ENCODE peak calls at places on chromosome 9, in five cellular contexts. One of them, this sample, is unnamed. For H3K9me3, the result is how much of the 10 kb centered on the place peaks cover.

GRCh38 chr9:7656648-7657047 is 142.9 kb downstream of the DMAC1 start:
- DNase-seq in MM.1S: no peak
- DNase-seq in hepatocyte: no peak
- DNase-seq in K562: no peak
- DNase-seq in fibroblast of lung: no peak
- DNase-seq in this sample: no peak

GRCh38 chr9:105187781-105188180 is 56.7 kb upstream of the SLC44A1 start:
- DNase-seq in hepatocyte: no peak
- DNase-seq in MM.1S: no peak
- DNase-seq in K562: no peak
- DNase-seq in fibroblast of lung: peak
- DNase-seq in this sample: no peak

GRCh38 chr9:2018764-2019548 is 3.8 kb downstream of the SMARCA2 start:
- DNase-seq in fibroblast of lung: no peak
- DNase-seq in MM.1S: no peak
- DNase-seq in K562: peak
- DNase-seq in hepatocyte: no peak
- DNase-seq in this sample: peak

GRCh38 chr9:365451-365850 is 150.8 kb downstream of the DOCK8 start:
- DNase-seq in fibroblast of lung: no peak
- DNase-seq in K562: no peak
- DNase-seq in MM.1S: no peak
- DNase-seq in hepatocyte: no peak
- DNase-seq in this sample: no peak

GRCh38 chr9:30673132-30673531 is 1711.3 kb upstream of the ACO1 start:
- DNase-seq in fibroblast of lung: peak
- DNase-seq in K562: no peak
- DNase-seq in hepatocyte: no peak
- DNase-seq in MM.1S: peak
- DNase-seq in this sample: no peak

GRCh38 chr9:126295082-126295477 is 31.5 kb upstream of the MVB12B start:
- DNase-seq in K562: no peak
- DNase-seq in hepatocyte: no peak
- DNase-seq in fibroblast of lung: no peak
- DNase-seq in MM.1S: no peak
- DNase-seq in this sample: no peak

GRCh38 chr9:94971378-94972131 is 245.1 kb downstream of the AOPEP start:
- DNase-seq in fibroblast of lung: no peak
- DNase-seq in hepatocyte: no peak
- DNase-seq in K562: no peak
- DNase-seq in MM.1S: no peak
- DNase-seq in this sample: no peak

GRCh38 chr9:135670721-135671590 is 7.8 kb downstream of the LCN9 start:
- DNase-seq in K562: no peak
- DNase-seq in MM.1S: no peak
- DNase-seq in fibroblast of lung: no peak
- DNase-seq in hepatocyte: no peak
- DNase-seq in this sample: no peak

GRCh38 chr9:33867747-33868429 is 50.9 kb downstream of the UBE2R2 start:
- DNase-seq in hepatocyte: no peak
- DNase-seq in fibroblast of lung: no peak
- DNase-seq in K562: no peak
- DNase-seq in MM.1S: no peak
- DNase-seq in this sample: no peak

GRCh38 chr9:106745457-106745856 is 117.5 kb upstream of the ZNF462 start:
- DNase-seq in fibroblast of lung: peak
- DNase-seq in MM.1S: no peak
- DNase-seq in hepatocyte: no peak
- DNase-seq in K562: no peak
- DNase-seq in this sample: no peak

GRCh38 chr9:124255222-124255621 is 2.5 kb upstream of the NEK6 start:
- DNase-seq in fibroblast of lung: no peak
- DNase-seq in K562: no peak
- DNase-seq in hepatocyte: no peak
- DNase-seq in MM.1S: no peak
- DNase-seq in this sample: no peak

GRCh38 chr9:20664501-20664900 is 19.6 kb upstream of the FOCAD start:
- DNase-seq in hepatocyte: no peak
- DNase-seq in MM.1S: no peak
- DNase-seq in K562: no peak
- DNase-seq in fibroblast of lung: no peak
- DNase-seq in this sample: no peak

GRCh38 chr9:77981332-77981731 is 50.3 kb downstream of the GNAQ start:
- DNase-seq in hepatocyte: peak
- DNase-seq in K562: peak
- DNase-seq in MM.1S: peak
- DNase-seq in fibroblast of lung: peak
- DNase-seq in this sample: no peak

DNA sequence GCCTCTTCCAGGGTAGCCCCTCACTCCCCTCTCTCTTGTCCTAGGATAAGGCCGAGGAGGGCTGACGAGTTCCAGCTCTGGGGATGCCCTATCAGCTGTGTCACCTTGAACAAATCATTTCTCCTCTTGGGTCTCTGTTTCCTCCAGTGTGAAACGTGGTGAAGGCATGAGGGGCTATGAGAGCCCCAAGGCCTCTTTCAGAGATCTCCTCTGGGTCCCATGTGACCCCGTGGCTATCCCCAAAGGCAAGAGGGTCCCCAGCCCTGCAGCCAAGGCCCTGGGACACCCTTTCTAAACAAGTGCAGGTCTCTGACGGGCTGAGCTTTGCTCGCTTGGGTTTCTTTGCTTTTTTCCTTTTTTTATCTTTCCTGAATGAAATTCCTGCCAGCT is 25.5 kb upstream of the SPTLC1 start:
- DNase-seq in fibroblast of lung: no peak
- DNase-seq in MM.1S: no peak
- DNase-seq in hepatocyte: no peak
- DNase-seq in K562: no peak
- DNase-seq in this sample: no peak
- H3K4me3 ChIP-seq in fibroblast of lung: peak
- H3K4me3 ChIP-seq in MM.1S: peak
- H3K4me3 ChIP-seq in hepatocyte: peak
- H3K4me3 ChIP-seq in K562: no peak
- H3K4me3 ChIP-seq in this sample: no peak

GRCh38 chr9:127567898-127568617 is 44.0 kb upstream of the STXBP1 start:
- DNase-seq in hepatocyte: peak
- DNase-seq in MM.1S: no peak
- DNase-seq in K562: peak
- DNase-seq in fibroblast of lung: peak
- DNase-seq in this sample: no peak
- H2AFZ ChIP-seq in hepatocyte: no peak
- H2AFZ ChIP-seq in MM.1S: no peak
- H2AFZ ChIP-seq in K562: peak
- H2AFZ ChIP-seq in fibroblast of lung: no peak
- H2AFZ ChIP-seq in this sample: no peak

GRCh38 chr9:86077286-86077685 is 22.1 kb downstream of the GOLM1 start:
- DNase-seq in hepatocyte: peak
- DNase-seq in K562: no peak
- DNase-seq in MM.1S: no peak
- DNase-seq in fibroblast of lung: no peak
- DNase-seq in this sample: no peak
- H3K9me3 ChIP-seq in hepatocyte: under half
- H3K9me3 ChIP-seq in K562: under half
- H3K9me3 ChIP-seq in MM.1S: under half
- H3K9me3 ChIP-seq in fibroblast of lung: under half
- H3K9me3 ChIP-seq in this sample: under half

GRCh38 chr9:134385873-134386370 is 59.7 kb downstream of the RXRA start:
- DNase-seq in fibroblast of lung: no peak
- DNase-seq in K562: no peak
- DNase-seq in hepatocyte: no peak
- DNase-seq in MM.1S: no peak
- DNase-seq in this sample: no peak
- H3K4me3 ChIP-seq in fibroblast of lung: no peak
- H3K4me3 ChIP-seq in K562: no peak
- H3K4me3 ChIP-seq in hepatocyte: no peak
- H3K4me3 ChIP-seq in MM.1S: no peak
- H3K4me3 ChIP-seq in this sample: no peak

DNA sequence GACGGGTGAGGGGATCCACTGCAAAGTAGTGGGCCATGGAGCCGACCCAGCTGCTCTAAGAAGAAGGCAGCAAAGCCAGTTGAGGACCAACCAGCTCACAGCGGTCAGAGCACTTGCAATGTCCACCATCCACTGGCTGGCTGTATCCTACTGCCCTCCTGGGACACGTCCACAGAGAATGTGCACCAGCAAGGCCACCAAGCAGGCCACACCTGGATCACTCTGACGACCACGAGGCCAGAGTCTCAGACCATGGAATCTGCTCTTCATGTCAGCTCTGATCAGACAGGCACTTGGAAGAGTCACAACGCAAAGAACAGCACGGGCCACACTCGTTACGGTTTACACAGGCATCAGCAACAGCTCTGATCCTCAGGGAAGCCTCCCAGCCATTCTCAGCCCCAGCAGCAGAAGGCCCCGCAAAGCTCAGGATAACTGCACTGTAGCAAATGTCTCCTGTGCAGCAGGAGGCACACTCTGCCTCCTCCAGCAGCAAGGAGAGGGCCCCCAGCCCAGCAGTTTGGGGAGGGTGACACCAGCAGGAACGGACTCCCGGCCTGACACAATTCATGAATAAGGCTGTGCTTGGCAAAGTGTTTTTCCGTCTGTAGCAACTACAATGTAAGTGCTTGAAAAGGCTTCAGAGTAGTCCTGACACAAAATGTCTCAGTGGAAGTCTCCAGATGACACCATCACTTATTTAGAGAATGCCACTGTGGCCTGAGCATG is 15.7 kb downstream of the SEMA4D start:
- DNase-seq in hepatocyte: no peak
- DNase-seq in K562: no peak
- DNase-seq in MM.1S: no peak
- DNase-seq in fibroblast of lung: no peak
- DNase-seq in this sample: no peak
- H2AFZ ChIP-seq in hepatocyte: no peak
- H2AFZ ChIP-seq in K562: no peak
- H2AFZ ChIP-seq in MM.1S: no peak
- H2AFZ ChIP-seq in fibroblast of lung: no peak
- H2AFZ ChIP-seq in this sample: no peak

GRCh38 chr9:99399476-99399875 is 177.4 kb downstream of the SEC61B start:
- DNase-seq in MM.1S: no peak
- DNase-seq in K562: no peak
- DNase-seq in fibroblast of lung: no peak
- DNase-seq in hepatocyte: no peak
- DNase-seq in this sample: no peak

GRCh38 chr9:99403371-99403770 is 181.3 kb downstream of the SEC61B start:
- DNase-seq in hepatocyte: no peak
- DNase-seq in MM.1S: no peak
- DNase-seq in K562: no peak
- DNase-seq in fibroblast of lung: no peak
- DNase-seq in this sample: no peak

GRCh38 chr9:99400184-99400731 is 178.2 kb downstream of the SEC61B start:
- DNase-seq in MM.1S: no peak
- DNase-seq in hepatocyte: peak
- DNase-seq in fibroblast of lung: no peak
- DNase-seq in K562: no peak
- DNase-seq in this sample: no peak

GRCh38 chr9:99405369-99405768 is 183.3 kb downstream of the SEC61B start:
- DNase-seq in MM.1S: no peak
- DNase-seq in fibroblast of lung: no peak
- DNase-seq in K562: no peak
- DNase-seq in hepatocyte: no peak
- DNase-seq in this sample: no peak

DNA sequence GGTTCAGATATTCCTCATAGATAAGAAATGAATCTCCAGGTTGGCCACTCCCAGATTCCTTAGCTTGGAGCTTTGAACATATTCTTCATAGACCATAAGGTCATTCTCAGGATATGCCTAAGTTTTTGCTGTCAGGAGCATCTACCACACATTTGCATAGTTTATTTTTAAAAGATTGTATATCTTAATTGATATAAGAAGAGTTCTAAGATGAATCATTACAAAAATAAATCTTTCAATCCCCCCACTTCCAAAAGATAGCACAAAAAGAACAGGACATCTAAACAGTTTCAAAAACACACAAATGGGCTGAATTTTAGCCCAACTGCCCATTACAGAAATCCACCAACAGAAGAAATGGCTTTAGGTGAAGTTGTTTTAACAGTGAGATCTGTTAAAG is 179.7 kb downstream of the SEC61B start:
- DNase-seq in K562: no peak
- DNase-seq in MM.1S: no peak
- DNase-seq in hepatocyte: no peak
- DNase-seq in fibroblast of lung: peak
- DNase-seq in this sample: no peak
- H3K9me3 ChIP-seq in K562: under half
- H3K9me3 ChIP-seq in MM.1S: under half
- H3K9me3 ChIP-seq in hepatocyte: under half
- H3K9me3 ChIP-seq in fibroblast of lung: under half
- H3K9me3 ChIP-seq in this sample: under half

This sample was measured in DND-41.